ENCODE peak calls at places on chromosomes 16 and 17, in ten cellular contexts. One of them, this sample, is unnamed. For H3K9me2, the result is how much of the 10 kb centered on the place peaks cover.

GRCh38 chr16:17026600-17027242 is 444.0 kb downstream of the XYLT1 start:
- DNase-seq in MM.1S: peak
- DNase-seq in HCT116: no peak
- DNase-seq in hepatocyte: no peak
- DNase-seq in GM23338: no peak
- DNase-seq in OCI-LY7: no peak
- DNase-seq in PC-9: no peak
- DNase-seq in GM23248: no peak
- DNase-seq in PC-3: no peak
- DNase-seq in Karpas-422: no peak
- DNase-seq in this sample: no peak

GRCh38 chr17:62760888-62761267 is 47.2 kb downstream of the MARCHF10 start:
- DNase-seq in HCT116: no peak
- DNase-seq in PC-9: peak
- DNase-seq in MM.1S: no peak
- DNase-seq in Karpas-422: no peak
- DNase-seq in GM23248: peak
- DNase-seq in OCI-LY7: no peak
- DNase-seq in PC-3: peak
- DNase-seq in GM23338: no peak
- DNase-seq in hepatocyte: no peak
- DNase-seq in this sample: no peak

GRCh38 chr16:79723583-79724168 is 123.1 kb upstream of the MAF start:
- DNase-seq in GM23338: peak
- DNase-seq in PC-9: no peak
- DNase-seq in GM23248: no peak
- DNase-seq in OCI-LY7: no peak
- DNase-seq in hepatocyte: peak
- DNase-seq in PC-3: no peak
- DNase-seq in HCT116: no peak
- DNase-seq in Karpas-422: no peak
- DNase-seq in MM.1S: no peak
- DNase-seq in this sample: no peak

GRCh38 chr16:46768809-46769208 is 20.7 kb upstream of the MYLK3 start:
- DNase-seq in GM23248: no peak
- DNase-seq in OCI-LY7: no peak
- DNase-seq in PC-3: no peak
- DNase-seq in GM23338: no peak
- DNase-seq in PC-9: no peak
- DNase-seq in Karpas-422: no peak
- DNase-seq in hepatocyte: peak
- DNase-seq in HCT116: no peak
- DNase-seq in MM.1S: no peak
- DNase-seq in this sample: no peak

GRCh38 chr16:85389679-85390470 is 223.2 kb upstream of the GSE1 start:
- DNase-seq in Karpas-422: no peak
- DNase-seq in GM23338: no peak
- DNase-seq in PC-3: no peak
- DNase-seq in HCT116: no peak
- DNase-seq in PC-9: no peak
- DNase-seq in GM23248: no peak
- DNase-seq in OCI-LY7: no peak
- DNase-seq in MM.1S: no peak
- DNase-seq in hepatocyte: no peak
- DNase-seq in this sample: no peak

GRCh38 chr17:31484821-31485220 is 93.3 kb downstream of the RAB11FIP4 start:
- DNase-seq in Karpas-422: no peak
- DNase-seq in PC-3: no peak
- DNase-seq in MM.1S: no peak
- DNase-seq in OCI-LY7: no peak
- DNase-seq in GM23248: no peak
- DNase-seq in hepatocyte: no peak
- DNase-seq in HCT116: no peak
- DNase-seq in PC-9: no peak
- DNase-seq in GM23338: no peak
- DNase-seq in this sample: no peak

GRCh38 chr17:19744922-19745757 is 3.0 kb downstream of the ALDH3A1 start:
- DNase-seq in GM23248: peak
- DNase-seq in GM23338: peak
- DNase-seq in PC-3: peak
- DNase-seq in hepatocyte: peak
- DNase-seq in PC-9: no peak
- DNase-seq in HCT116: peak
- DNase-seq in MM.1S: peak
- DNase-seq in OCI-LY7: peak
- DNase-seq in Karpas-422: peak
- DNase-seq in this sample: peak

GRCh38 chr17:10172241-10172741 is 26.1 kb downstream of the GAS7 start:
- DNase-seq in PC-3: no peak
- DNase-seq in hepatocyte: no peak
- DNase-seq in GM23248: peak
- DNase-seq in Karpas-422: peak
- DNase-seq in PC-9: no peak
- DNase-seq in HCT116: no peak
- DNase-seq in MM.1S: no peak
- DNase-seq in GM23338: no peak
- DNase-seq in OCI-LY7: no peak
- DNase-seq in this sample: no peak

GRCh38 chr16:1164975-1165374 is 12.1 kb downstream of the CACNA1H start:
- DNase-seq in PC-9: no peak
- DNase-seq in GM23338: no peak
- DNase-seq in hepatocyte: no peak
- DNase-seq in GM23248: no peak
- DNase-seq in Karpas-422: no peak
- DNase-seq in HCT116: no peak
- DNase-seq in OCI-LY7: no peak
- DNase-seq in PC-3: no peak
- DNase-seq in MM.1S: no peak
- DNase-seq in this sample: no peak

GRCh38 chr16:22782299-22782698 is 31.7 kb upstream of the HS3ST2 start:
- DNase-seq in PC-3: no peak
- DNase-seq in OCI-LY7: no peak
- DNase-seq in PC-9: no peak
- DNase-seq in hepatocyte: no peak
- DNase-seq in MM.1S: no peak
- DNase-seq in GM23248: no peak
- DNase-seq in Karpas-422: no peak
- DNase-seq in HCT116: no peak
- DNase-seq in GM23338: no peak
- DNase-seq in this sample: peak
- H3K9me2 ChIP-seq in PC-3: under half
- H3K9me2 ChIP-seq in OCI-LY7: under half
- H3K9me2 ChIP-seq in PC-9: under half
- H3K9me2 ChIP-seq in hepatocyte: under half
- H3K9me2 ChIP-seq in MM.1S: under half
- H3K9me2 ChIP-seq in GM23248: under half
- H3K9me2 ChIP-seq in Karpas-422: under half
- H3K9me2 ChIP-seq in HCT116: under half
- H3K9me2 ChIP-seq in GM23338: under half
- H3K9me2 ChIP-seq in this sample: under half

GRCh38 chr17:64706224-64707076 is 44.3 kb upstream of the SMURF2 start:
- DNase-seq in PC-3: peak
- DNase-seq in Karpas-422: no peak
- DNase-seq in PC-9: peak
- DNase-seq in hepatocyte: peak
- DNase-seq in GM23338: no peak
- DNase-seq in MM.1S: no peak
- DNase-seq in GM23248: peak
- DNase-seq in OCI-LY7: no peak
- DNase-seq in HCT116: peak
- DNase-seq in this sample: no peak
- H3K27ac ChIP-seq in PC-3: peak
- H3K27ac ChIP-seq in Karpas-422: no peak
- H3K27ac ChIP-seq in PC-9: peak
- H3K27ac ChIP-seq in hepatocyte: peak
- H3K27ac ChIP-seq in GM23338: no peak
- H3K27ac ChIP-seq in MM.1S: no peak
- H3K27ac ChIP-seq in GM23248: peak
- H3K27ac ChIP-seq in OCI-LY7: no peak
- H3K27ac ChIP-seq in HCT116: peak
- H3K27ac ChIP-seq in this sample: peak

GRCh38 chr17:44353656-44354331 is 8.7 kb downstream of the GRN start:
- DNase-seq in PC-3: no peak
- DNase-seq in GM23248: peak
- DNase-seq in OCI-LY7: no peak
- DNase-seq in MM.1S: no peak
- DNase-seq in GM23338: peak
- DNase-seq in HCT116: no peak
- DNase-seq in PC-9: no peak
- DNase-seq in hepatocyte: peak
- DNase-seq in Karpas-422: no peak
- DNase-seq in this sample: no peak
- H3K9me2 ChIP-seq in PC-3: under half
- H3K9me2 ChIP-seq in GM23248: under half
- H3K9me2 ChIP-seq in OCI-LY7: under half
- H3K9me2 ChIP-seq in MM.1S: under half
- H3K9me2 ChIP-seq in GM23338: under half
- H3K9me2 ChIP-seq in HCT116: under half
- H3K9me2 ChIP-seq in PC-9: under half
- H3K9me2 ChIP-seq in hepatocyte: under half
- H3K9me2 ChIP-seq in Karpas-422: under half
- H3K9me2 ChIP-seq in this sample: under half

DNA sequence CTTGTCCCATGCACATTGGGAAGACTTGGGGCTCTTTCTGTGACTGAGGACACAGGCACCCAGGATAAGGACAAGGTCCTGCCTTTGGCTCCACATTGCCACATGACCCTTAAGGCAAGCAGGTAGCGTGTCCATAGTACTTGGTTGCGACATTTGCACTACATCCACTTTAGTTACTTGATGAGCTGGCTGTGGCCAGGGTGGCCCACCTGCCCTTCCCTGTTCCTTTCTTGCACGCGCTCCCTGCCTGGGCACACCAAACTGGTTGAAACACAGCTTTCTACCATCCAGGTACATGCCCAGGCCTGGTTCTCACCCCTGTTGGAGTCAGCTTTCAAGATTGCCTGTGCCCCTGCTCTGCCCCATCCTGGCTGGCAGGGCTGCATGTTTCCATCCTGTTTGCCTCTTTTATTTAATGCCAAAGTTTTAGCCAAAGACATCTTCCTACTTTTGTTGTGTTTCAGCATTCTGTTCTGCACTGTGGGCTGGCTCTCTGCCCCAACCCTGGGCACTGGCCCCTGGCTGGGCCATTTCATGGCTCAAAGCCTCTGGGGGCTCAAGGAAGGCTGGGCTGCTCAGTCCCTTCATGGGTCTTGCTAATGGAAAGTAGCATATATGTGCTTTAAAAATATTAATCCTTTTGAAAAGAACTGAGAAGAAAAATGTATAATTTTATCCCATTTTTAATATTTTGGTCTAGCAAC is 3.2 kb downstream of the B3GNT9 start:
- DNase-seq in Karpas-422: no peak
- DNase-seq in PC-3: no peak
- DNase-seq in OCI-LY7: no peak
- DNase-seq in GM23248: no peak
- DNase-seq in PC-9: no peak
- DNase-seq in GM23338: no peak
- DNase-seq in hepatocyte: no peak
- DNase-seq in MM.1S: no peak
- DNase-seq in HCT116: no peak
- DNase-seq in this sample: no peak
- H3K27ac ChIP-seq in Karpas-422: no peak
- H3K27ac ChIP-seq in PC-3: no peak
- H3K27ac ChIP-seq in OCI-LY7: no peak
- H3K27ac ChIP-seq in GM23248: no peak
- H3K27ac ChIP-seq in PC-9: no peak
- H3K27ac ChIP-seq in GM23338: no peak
- H3K27ac ChIP-seq in hepatocyte: no peak
- H3K27ac ChIP-seq in MM.1S: no peak
- H3K27ac ChIP-seq in HCT116: no peak
- H3K27ac ChIP-seq in this sample: peak

GRCh38 chr17:48605991-48606891 is 1.5 kb upstream of the HOXB6 start:
- DNase-seq in MM.1S: no peak
- DNase-seq in GM23248: no peak
- DNase-seq in GM23338: no peak
- DNase-seq in Karpas-422: no peak
- DNase-seq in PC-3: no peak
- DNase-seq in HCT116: no peak
- DNase-seq in PC-9: no peak
- DNase-seq in hepatocyte: no peak
- DNase-seq in OCI-LY7: no peak
- DNase-seq in this sample: no peak
- H3K9me2 ChIP-seq in MM.1S: under half
- H3K9me2 ChIP-seq in GM23248: under half
- H3K9me2 ChIP-seq in GM23338: under half
- H3K9me2 ChIP-seq in Karpas-422: under half
- H3K9me2 ChIP-seq in PC-3: under half
- H3K9me2 ChIP-seq in HCT116: under half
- H3K9me2 ChIP-seq in PC-9: under half
- H3K9me2 ChIP-seq in hepatocyte: under half
- H3K9me2 ChIP-seq in OCI-LY7: under half
- H3K9me2 ChIP-seq in this sample: under half

DNA sequence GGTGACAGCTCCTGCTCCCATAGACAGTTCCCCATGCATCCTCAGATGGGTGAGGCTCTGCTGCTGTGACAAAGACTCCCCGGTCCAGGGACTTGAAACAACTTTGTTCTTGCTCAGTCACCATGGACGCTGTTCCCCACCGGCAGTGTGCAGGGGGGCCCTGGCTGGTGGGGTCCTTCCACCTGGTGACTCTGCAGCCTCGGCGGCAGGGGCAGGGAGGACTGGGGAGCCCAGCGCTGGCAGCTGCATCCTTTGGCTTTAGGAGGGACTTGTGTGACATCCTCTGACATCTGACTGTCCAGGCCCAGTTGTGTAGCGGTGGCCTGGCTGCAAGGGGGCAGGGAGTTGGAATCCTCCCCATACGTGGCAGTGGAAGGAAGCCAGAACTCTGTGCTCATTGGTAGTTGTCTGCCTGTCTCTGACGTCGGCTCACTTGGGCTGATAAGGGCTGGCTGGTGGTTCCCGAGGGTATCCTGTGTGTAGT is 107.3 kb downstream of the CMIP start:
- DNase-seq in hepatocyte: peak
- DNase-seq in OCI-LY7: no peak
- DNase-seq in PC-3: no peak
- DNase-seq in GM23338: no peak
- DNase-seq in Karpas-422: no peak
- DNase-seq in GM23248: peak
- DNase-seq in MM.1S: no peak
- DNase-seq in PC-9: no peak
- DNase-seq in HCT116: no peak
- DNase-seq in this sample: peak
- H3K27ac ChIP-seq in hepatocyte: peak
- H3K27ac ChIP-seq in OCI-LY7: no peak
- H3K27ac ChIP-seq in PC-3: peak
- H3K27ac ChIP-seq in GM23338: no peak
- H3K27ac ChIP-seq in Karpas-422: no peak
- H3K27ac ChIP-seq in GM23248: peak
- H3K27ac ChIP-seq in MM.1S: no peak
- H3K27ac ChIP-seq in PC-9: no peak
- H3K27ac ChIP-seq in HCT116: no peak
- H3K27ac ChIP-seq in this sample: no peak

GRCh38 chr16:11277607-11278337 is 1.5 kb upstream of the PRM2 start:
- DNase-seq in HCT116: no peak
- DNase-seq in PC-9: no peak
- DNase-seq in GM23248: no peak
- DNase-seq in PC-3: no peak
- DNase-seq in MM.1S: no peak
- DNase-seq in hepatocyte: no peak
- DNase-seq in Karpas-422: no peak
- DNase-seq in OCI-LY7: no peak
- DNase-seq in GM23338: no peak
- DNase-seq in this sample: no peak
- H3K9me2 ChIP-seq in HCT116: under half
- H3K9me2 ChIP-seq in PC-9: under half
- H3K9me2 ChIP-seq in GM23248: under half
- H3K9me2 ChIP-seq in PC-3: under half
- H3K9me2 ChIP-seq in MM.1S: under half
- H3K9me2 ChIP-seq in hepatocyte: under half
- H3K9me2 ChIP-seq in Karpas-422: under half
- H3K9me2 ChIP-seq in OCI-LY7: under half
- H3K9me2 ChIP-seq in GM23338: under half
- H3K9me2 ChIP-seq in this sample: under half